ENCODE peak calls at places on chromosomes 4 and X, in four cellular contexts. O is thoracic aorta, W is upper lobe of left lung, S is lung. X is an unnamed sample.

GRCh38 chr4:7507381-7507780 is 72.7 kb upstream of the PSAPL1 start:
- DNase-seq in S (no peak), O (no peak), W (no peak), X (no peak)

GRCh38 chr4:15297344-15297743 is 130.5 kb upstream of the C1QTNF7 start:
- DNase-seq in O (no peak), S (no peak), W (no peak), X (no peak)

GRCh38 chrX:110287605-110288004 is 30.3 kb downstream of the AMMECR1 start:
- DNase-seq in O (no peak), S (no peak), W (no peak), X (no peak)

GRCh38 chrX:123962006-123962485 is 540 bp downstream of the STAG2 start:
- DNase-seq in S (no peak), O (no peak), W (no peak), X (no peak)

GRCh38 chrX:120015145-120016067 is 62.1 kb downstream of the RHOXF2B start:
- DNase-seq in O (no peak), S (peak; percentile 44), W (peak; percentile 35), X (no peak)

GRCh38 chrX:65572971-65573370 is 38.4 kb upstream of the LAS1L start:
- DNase-seq in W (no peak), S (no peak), O (no peak), X (no peak)

GRCh38 chr4:146545102-146545501 is 23.4 kb upstream of the SLC10A7 start:
- DNase-seq in O (no peak), S (no peak), W (peak; percentile 20), X (no peak)

GRCh38 chr4:29046166-29046565 is 1674.0 kb upstream of the PCDH7 start:
- DNase-seq in W (no peak), O (no peak), S (no peak), X (no peak)

GRCh38 chrX:39953879-39954278 is 143.9 kb downstream of the BCOR start:
- DNase-seq in W (peak; percentile 91), S (peak; percentile 79), O (peak; percentile 6), X (peak; percentile 87)

GRCh38 chr4:65014078-65014477 is 604.8 kb upstream of the TECRL start:
- DNase-seq in W (no peak), O (no peak), S (no peak), X (no peak)

DNA sequence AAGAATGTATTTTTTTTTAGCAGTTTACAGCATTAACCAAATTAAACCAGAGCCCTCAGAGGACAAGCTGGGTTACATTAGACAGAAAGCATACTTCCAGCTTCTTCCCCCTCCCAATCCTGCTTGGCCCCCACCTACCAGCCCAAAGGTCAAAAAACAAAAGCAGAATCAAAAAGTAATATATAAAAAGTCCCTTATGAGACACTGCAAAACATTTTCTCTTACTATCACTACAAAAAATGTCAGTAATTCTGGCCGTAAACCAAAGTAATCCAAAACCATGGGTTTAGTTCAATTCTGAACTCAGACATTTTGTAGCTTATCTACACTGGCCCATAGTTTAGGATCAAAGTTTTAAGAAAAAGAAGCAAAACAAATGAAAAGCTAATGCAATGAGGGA is 38.0 kb downstream of the APBB2 start:
- DNase-seq in O (no peak), S (no peak), W (no peak), X (no peak)
- H3K4me1 ChIP-seq in O (peaks cover 37% of the 10 kb centered on the region), S (peaks cover 6% of the 10 kb centered on the region), W (peaks cover 37% of the 10 kb centered on the region), X (no peaks in the 10 kb centered on the region)

DNA sequence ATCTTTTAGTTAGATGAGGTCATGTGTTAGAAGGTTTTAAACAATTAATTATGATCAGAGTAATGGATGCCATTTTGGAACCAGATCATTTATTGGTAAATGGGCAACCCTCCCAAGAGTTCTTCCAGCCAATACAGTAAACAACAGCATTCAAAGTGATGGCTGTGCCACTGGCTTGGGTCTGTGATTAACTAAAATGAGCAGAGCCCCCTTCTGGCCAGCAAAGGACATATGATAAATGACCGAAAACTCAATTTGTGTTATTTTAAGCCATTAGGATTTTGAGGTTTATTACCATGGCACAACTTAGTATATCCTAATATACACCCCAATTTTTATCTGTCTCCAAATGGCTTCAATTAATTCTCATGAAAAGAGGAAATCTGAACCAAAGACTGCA is 90.8 kb upstream of the NPFFR2 start:
- DNase-seq in S (no peak), W (no peak), O (no peak), X (no peak)
- TF ChIP-seq CTCF in S (no peak), W (no peak), O (no peak), X (no peak)

DNA sequence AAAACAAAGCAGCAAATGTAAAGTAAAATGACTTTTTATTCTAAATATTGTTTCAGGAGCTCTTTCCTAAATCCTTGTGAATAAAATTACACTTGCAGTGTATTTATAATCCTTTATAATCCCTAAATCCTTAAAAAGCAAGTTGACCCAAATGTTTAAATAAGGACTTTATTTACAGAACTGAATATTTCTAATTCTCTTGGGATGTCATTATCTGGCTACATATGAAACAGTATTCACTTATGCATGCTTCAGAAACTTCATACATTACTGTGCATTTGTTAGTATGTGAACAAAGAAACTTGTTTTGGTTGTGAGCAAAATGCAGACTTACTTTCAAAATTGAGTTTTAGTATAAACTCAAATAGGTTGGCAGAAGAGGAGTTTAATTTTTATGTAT is 49.2 kb downstream of the PTTG2 start:
- DNase-seq in O (no peak), S (no peak), W (no peak), X (no peak)
- H3K4me3 ChIP-seq in O (peak overlapping the region; percentile 5), S (no peak overlapping the region), W (no peak overlapping the region), X (no peak overlapping the region)

GRCh38 chr4:88618782-88619485 is 26.7 kb downstream of the HERC3 start:
- DNase-seq in O (no peak), S (no peak), W (no peak), X (no peak)
- H3K4me1 ChIP-seq in O (peaks cover 18% of the 10 kb centered on the region), S (peaks cover 16% of the 10 kb centered on the region), W (peaks cover 3% of the 10 kb centered on the region), X (peaks cover 17% of the 10 kb centered on the region)

GRCh38 chr4:39044364-39044946 is 12.2 kb upstream of the TMEM156 start:
- DNase-seq in W (peak; percentile 96), O (peak; percentile 77), S (peak; percentile 93), X (peak; percentile 97)
- TF ChIP-seq CTCF in W (no peak), O (no peak), S (no peak), X (no peak)

GRCh38 chrX:17375361-17375630 is 296 bp downstream of the NHS start:
- DNase-seq in S (no peak), W (no peak), O (no peak), X (peak; percentile 71)

GRCh38 chrX:17377795-17378194 is 2.8 kb downstream of the NHS start:
- DNase-seq in S (no peak), W (no peak), O (no peak), X (no peak)

GRCh38 chrX:17375631-17376380 is 806 bp downstream of the NHS start:
- DNase-seq in W (no peak), O (no peak), S (no peak), X (peak; percentile 67)

GRCh38 chrX:17377047-17377692 is 2.2 kb downstream of the NHS start:
- DNase-seq in O (no peak), W (no peak), S (no peak), X (peak; percentile 86)

DNA sequence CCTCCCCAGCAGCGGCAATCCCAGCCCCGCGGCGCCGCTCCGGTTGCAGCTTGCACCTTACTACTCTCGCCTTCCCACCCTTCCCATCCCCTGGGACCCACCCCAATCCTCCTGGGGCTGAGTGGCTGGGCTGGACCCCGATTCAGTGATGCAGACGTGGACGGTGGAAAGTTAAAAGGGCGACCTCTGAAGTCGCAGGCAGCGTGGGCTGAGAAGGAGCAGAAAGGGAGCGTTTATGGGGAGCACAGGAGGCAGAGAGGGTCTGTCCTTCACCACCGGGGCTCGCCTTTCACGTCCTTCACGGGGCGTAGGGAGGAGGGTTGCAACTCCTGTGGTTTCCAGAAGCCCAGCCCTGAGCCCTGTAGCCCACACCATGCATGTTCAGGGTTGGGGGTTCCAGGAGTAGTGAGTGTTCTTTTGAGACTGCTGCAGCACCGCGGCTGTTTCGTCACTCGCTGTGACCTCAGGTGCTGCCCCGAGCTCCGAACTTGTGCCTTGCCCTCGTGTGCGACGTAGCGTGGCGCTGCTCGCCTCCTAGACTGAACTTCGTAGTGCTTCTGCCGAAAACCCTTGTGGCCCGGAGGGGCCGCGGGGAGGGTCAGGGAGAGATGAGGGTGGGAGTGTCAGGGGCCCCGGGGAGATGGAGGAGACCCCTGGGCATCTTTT is 1.5 kb downstream of the NHS start:
- DNase-seq in W (no peak), O (no peak), S (no peak), X (peak; percentile 73)
- H3K4me3 ChIP-seq in W (peak overlapping the region; percentile 39), O (peak overlapping the region; percentile 78), S (peak overlapping the region; percentile 24), X (peak overlapping the region; percentile 69)

GRCh38 chr4:40458109-40458508 is 123.0 kb downstream of the CHRNA9 start:
- DNase-seq in W (no peak), O (no peak), S (no peak), X (no peak)
- H3K4me1 ChIP-seq in W (peaks cover 3% of the 10 kb centered on the region), O (no peaks in the 10 kb centered on the region), S (no peaks in the 10 kb centered on the region), X (no peaks in the 10 kb centered on the region)